ENCODE peak calls at places on chromosomes 5 and 9, in four cellular contexts. K, D, V and M are unnamed samples.

GRCh38 chr5:15334551-15335302 is 165.3 kb upstream of the FBXL7 start:
- DNase-seq in K (no peak), D (no peak), V (no peak), M (no peak)

GRCh38 chr5:141487131-141487530 is 1.8 kb upstream of the PCDHGC5 start:
- DNase-seq in K (no peak), D (no peak), V (no peak), M (no peak)

GRCh38 chr5:167767775-167768174 is 523.7 kb upstream of the WWC1 start:
- DNase-seq in K (no peak), D (no peak), V (no peak), M (no peak)

GRCh38 chr9:116549061-116549664 is 137.9 kb upstream of the TRIM32 start:
- DNase-seq in K (peak; percentile 80), D (peak; percentile 54), V (no peak), M (peak; percentile 90)

GRCh38 chr9:17906841-17907779 is 328.2 kb downstream of the SH3GL2 start:
- DNase-seq in K (no peak), D (peak; percentile 49), V (peak; percentile 68), M (no peak)

GRCh38 chr5:55052383-55052931 is 28.4 kb downstream of the GZMK start:
- DNase-seq in K (peak; percentile 58), D (no peak), V (no peak), M (no peak)

GRCh38 chr5:172078027-172078426 is 71.6 kb upstream of the FBXW11 start:
- DNase-seq in K (no peak), D (no peak), V (no peak), M (no peak)

GRCh38 chr5:84239509-84239908 is 145.2 kb downstream of the EDIL3 start:
- DNase-seq in K (peak; percentile 73), D (no peak), V (no peak), M (peak; percentile 65)

GRCh38 chr5:56148453-56148971 is 84.6 kb downstream of the ANKRD55 start:
- DNase-seq in K (no peak), D (no peak), V (no peak), M (no peak)

GRCh38 chr9:699396-699795 is 142.1 kb upstream of the DMRT1 start:
- DNase-seq in K (no peak), D (no peak), V (no peak), M (no peak)
- H3K4me1 ChIP-seq in K (peaks cover 40% of the 10 kb centered on the region), D (no peaks in the 10 kb centered on the region), V (peaks cover 13% of the 10 kb centered on the region), M (peaks cover 37% of the 10 kb centered on the region)

GRCh38 chr9:99113418-99114048 is 8.6 kb downstream of the TGFBR1 start:
- DNase-seq in K (no peak), D (no peak), V (no peak), M (no peak)
- H3K27ac ChIP-seq in K (no peak overlapping the region), D (no peak overlapping the region), V (no peak overlapping the region), M (no peak overlapping the region)

GRCh38 chr9:38064842-38065368 is 4.1 kb downstream of the SHB start:
- DNase-seq in K (no peak), D (no peak), V (no peak), M (no peak)

GRCh38 chr9:38066167-38066906 is 2.7 kb downstream of the SHB start:
- DNase-seq in K (peak; percentile 22), D (no peak), V (peak; percentile 46), M (no peak)

GRCh38 chr9:38067611-38067891 is 1.5 kb downstream of the SHB start:
- DNase-seq in K (no peak), D (peak; percentile 71), V (peak; percentile 43), M (no peak)

GRCh38 chr9:38066907-38067610 is 2.0 kb downstream of the SHB start:
- DNase-seq in K (peak; percentile 16), D (peak; percentile 80), V (peak; percentile 45), M (no peak)

DNA sequence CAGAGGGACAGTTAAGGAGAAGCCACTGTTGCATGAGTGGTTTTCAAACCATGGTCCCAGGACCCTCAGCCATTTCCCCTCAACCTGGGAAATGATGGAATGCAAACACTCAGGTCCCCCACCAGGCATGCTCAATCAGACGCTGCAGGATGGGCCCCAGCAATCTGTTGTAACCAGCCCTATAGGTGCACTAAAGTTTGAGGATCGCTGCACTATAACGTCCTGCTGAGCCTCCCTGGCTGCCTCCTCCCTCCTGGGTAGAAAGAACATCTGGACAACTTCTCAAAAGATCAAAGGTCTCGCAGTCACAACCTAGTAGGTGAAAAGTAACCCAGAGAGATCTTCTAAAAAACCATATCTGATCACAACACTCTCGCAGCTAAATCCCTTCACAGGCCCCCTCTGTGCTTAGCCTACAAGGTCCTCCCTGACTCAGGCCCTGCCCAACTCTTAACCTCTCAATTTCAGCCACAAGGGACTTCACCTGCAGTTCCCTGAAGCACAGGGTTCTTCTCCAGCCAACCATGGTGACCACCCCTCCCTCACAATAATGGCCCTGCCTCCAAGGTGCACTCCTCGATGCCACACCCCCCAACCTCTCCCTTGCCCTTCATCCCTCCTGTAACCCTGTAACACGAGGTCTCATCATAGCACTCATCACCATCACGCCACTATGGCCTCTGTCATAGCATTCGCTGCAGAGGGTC is 3.5 kb downstream of the SHB start:
- DNase-seq in K (no peak), D (no peak), V (no peak), M (no peak)
- H3K4me1 ChIP-seq in K (peaks cover 46% of the 10 kb centered on the region), D (no peaks in the 10 kb centered on the region), V (peaks cover 34% of the 10 kb centered on the region), M (peaks cover 64% of the 10 kb centered on the region)

GRCh38 chr9:711761-712523 is 129.6 kb upstream of the DMRT1 start:
- DNase-seq in K (no peak), D (no peak), V (no peak), M (no peak)

GRCh38 chr9:710951-711745 is 130.3 kb upstream of the DMRT1 start:
- DNase-seq in K (no peak), D (no peak), V (no peak), M (no peak)

GRCh38 chr9:714675-715074 is 126.8 kb upstream of the DMRT1 start:
- DNase-seq in K (no peak), D (no peak), V (no peak), M (no peak)

GRCh38 chr9:713046-713445 is 128.5 kb upstream of the DMRT1 start:
- DNase-seq in K (no peak), D (no peak), V (no peak), M (no peak)

DNA sequence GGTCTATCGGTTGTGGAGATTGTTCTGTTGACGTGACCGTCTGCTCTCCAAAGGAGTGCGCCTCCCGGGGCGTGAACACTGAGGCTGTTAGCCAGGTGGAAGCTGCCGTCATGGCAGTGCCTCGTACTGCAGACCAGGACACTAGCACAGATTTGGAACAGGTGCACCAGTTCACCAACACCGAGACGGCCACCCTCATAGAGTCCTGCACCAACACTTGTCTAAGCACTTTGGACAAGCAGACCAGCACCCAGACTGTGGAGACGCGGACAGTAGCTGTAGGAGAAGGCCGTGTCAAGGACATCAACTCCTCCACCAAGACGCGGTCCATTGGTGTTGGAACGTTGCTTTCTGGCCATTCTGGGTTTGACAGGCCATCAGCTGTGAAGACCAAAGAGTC is 128.9 kb upstream of the DMRT1 start:
- DNase-seq in K (no peak), D (no peak), V (no peak), M (no peak)
- H3K27ac ChIP-seq in K (no peak overlapping the region), D (no peak overlapping the region), V (no peak overlapping the region), M (no peak overlapping the region)

DNA sequence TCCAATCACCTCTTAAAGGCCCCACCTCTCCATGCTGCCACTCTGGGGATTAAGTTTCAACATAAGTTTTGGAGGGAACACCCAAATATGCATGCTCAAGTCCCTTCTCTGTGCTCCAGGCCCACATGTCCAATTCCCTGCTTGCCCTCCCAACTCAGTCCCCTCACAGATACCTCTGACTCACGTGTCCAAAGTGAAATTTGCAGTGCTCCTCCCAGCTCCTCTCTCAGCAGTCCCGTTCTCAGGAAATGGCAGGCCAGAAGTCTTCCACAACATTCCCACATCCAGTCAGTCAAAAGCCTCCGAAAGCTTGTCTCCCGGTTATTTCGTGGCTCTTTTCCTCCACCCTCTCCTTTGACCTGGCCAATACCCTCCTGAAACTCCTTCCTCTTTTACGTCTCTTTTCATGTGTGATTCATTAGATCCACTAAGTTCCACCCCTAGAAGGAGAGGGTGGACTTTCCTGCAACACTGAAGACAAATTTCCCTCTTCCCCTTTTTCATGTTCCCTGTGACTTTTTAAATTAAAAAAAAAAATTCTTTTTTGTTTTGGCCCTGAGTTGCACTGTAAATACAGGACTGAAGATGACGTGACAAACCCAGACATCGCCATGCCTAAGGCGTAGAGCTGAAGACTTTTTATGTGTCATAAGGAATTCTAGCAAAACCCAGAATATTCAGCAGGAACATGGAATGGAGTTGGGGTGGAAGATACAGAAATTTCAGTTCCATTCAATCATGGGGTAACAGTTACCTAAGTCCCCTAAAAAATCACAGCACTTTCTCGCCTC is 12.8 kb upstream of the MGAT1 start:
- DNase-seq in K (no peak), D (no peak), V (no peak), M (no peak)
- H3K4me1 ChIP-seq in K (peaks cover 14% of the 10 kb centered on the region), D (no peaks in the 10 kb centered on the region), V (peaks cover 26% of the 10 kb centered on the region), M (peaks cover 24% of the 10 kb centered on the region)